ENCODE peak calls at places on chromosomes 3 and 15, in four cellular contexts. One of them, this sample, is unnamed.

GRCh38 chr15:99104788-99105515 is at the start of gene SYNM:
- DNase-seq in tibial nerve: peak
- DNase-seq in endodermal cell: peak
- DNase-seq in CD4-positive, alpha-beta T cell: no peak
- DNase-seq in this sample: peak

GRCh38 chr3:54188176-54188791 is 65.9 kb downstream of the CACNA2D3 start:
- DNase-seq in CD4-positive, alpha-beta T cell: no peak
- DNase-seq in tibial nerve: no peak
- DNase-seq in endodermal cell: peak
- DNase-seq in this sample: no peak

GRCh38 chr3:106130384-106131084 is 261.7 kb upstream of the CBLB start:
- DNase-seq in tibial nerve: no peak
- DNase-seq in endodermal cell: no peak
- DNase-seq in CD4-positive, alpha-beta T cell: no peak
- DNase-seq in this sample: no peak

GRCh38 chr15:99305761-99306505 is 54.7 kb downstream of the LRRC28 start:
- DNase-seq in endodermal cell: no peak
- DNase-seq in CD4-positive, alpha-beta T cell: no peak
- DNase-seq in tibial nerve: peak
- DNase-seq in this sample: no peak

GRCh38 chr15:74525946-74526345 is 15.1 kb upstream of the ARID3B start:
- DNase-seq in tibial nerve: no peak
- DNase-seq in CD4-positive, alpha-beta T cell: no peak
- DNase-seq in endodermal cell: no peak
- DNase-seq in this sample: no peak

GRCh38 chr3:173938159-173938558 is 540.6 kb downstream of the NLGN1 start:
- DNase-seq in CD4-positive, alpha-beta T cell: no peak
- DNase-seq in endodermal cell: no peak
- DNase-seq in tibial nerve: no peak
- DNase-seq in this sample: no peak

GRCh38 chr3:129656659-129657247 is 50.3 kb upstream of the PLXND1 start:
- DNase-seq in endodermal cell: no peak
- DNase-seq in tibial nerve: no peak
- DNase-seq in CD4-positive, alpha-beta T cell: no peak
- DNase-seq in this sample: no peak

GRCh38 chr15:90496791-90497190 is 32.9 kb upstream of the CRTC3 start:
- DNase-seq in CD4-positive, alpha-beta T cell: no peak
- DNase-seq in tibial nerve: no peak
- DNase-seq in endodermal cell: no peak
- DNase-seq in this sample: no peak

GRCh38 chr3:36738701-36739100 is 25.7 kb downstream of the DCLK3 start:
- DNase-seq in CD4-positive, alpha-beta T cell: no peak
- DNase-seq in endodermal cell: no peak
- DNase-seq in tibial nerve: no peak
- DNase-seq in this sample: no peak

GRCh38 chr15:78064544-78064943 is 13.0 kb downstream of the TBC1D2B start:
- DNase-seq in tibial nerve: no peak
- DNase-seq in CD4-positive, alpha-beta T cell: no peak
- DNase-seq in endodermal cell: no peak
- DNase-seq in this sample: no peak

GRCh38 chr15:49883121-49883520 is 235.9 kb downstream of the ATP8B4 start:
- DNase-seq in CD4-positive, alpha-beta T cell: no peak
- DNase-seq in tibial nerve: no peak
- DNase-seq in endodermal cell: no peak
- DNase-seq in this sample: no peak

GRCh38 chr3:69588170-69588569 is 151.1 kb upstream of the MITF start:
- DNase-seq in endodermal cell: no peak
- DNase-seq in CD4-positive, alpha-beta T cell: no peak
- DNase-seq in tibial nerve: no peak
- DNase-seq in this sample: no peak

GRCh38 chr3:59496250-59496649 is 446.4 kb upstream of the CFAP20DC start:
- DNase-seq in CD4-positive, alpha-beta T cell: no peak
- DNase-seq in tibial nerve: no peak
- DNase-seq in endodermal cell: no peak
- DNase-seq in this sample: no peak

GRCh38 chr15:101168898-101169297 is 83.0 kb downstream of the CHSY1 start:
- DNase-seq in endodermal cell: no peak
- DNase-seq in CD4-positive, alpha-beta T cell: no peak
- DNase-seq in tibial nerve: no peak
- DNase-seq in this sample: no peak

GRCh38 chr15:101165905-101166471 is 85.9 kb downstream of the CHSY1 start:
- DNase-seq in tibial nerve: no peak
- DNase-seq in CD4-positive, alpha-beta T cell: no peak
- DNase-seq in endodermal cell: no peak
- DNase-seq in this sample: no peak

GRCh38 chr15:101168463-101168824 is 83.4 kb downstream of the CHSY1 start:
- DNase-seq in CD4-positive, alpha-beta T cell: no peak
- DNase-seq in endodermal cell: no peak
- DNase-seq in tibial nerve: no peak
- DNase-seq in this sample: no peak

GRCh38 chr15:101167791-101168462 is 83.9 kb downstream of the CHSY1 start:
- DNase-seq in tibial nerve: peak
- DNase-seq in CD4-positive, alpha-beta T cell: no peak
- DNase-seq in endodermal cell: no peak
- DNase-seq in this sample: peak

GRCh38 chr15:101167366-101167790 is 84.5 kb downstream of the CHSY1 start:
- DNase-seq in endodermal cell: no peak
- DNase-seq in CD4-positive, alpha-beta T cell: no peak
- DNase-seq in tibial nerve: no peak
- DNase-seq in this sample: no peak
- H3K27ac ChIP-seq in endodermal cell: no peak
- H3K27ac ChIP-seq in CD4-positive, alpha-beta T cell: no peak
- H3K27ac ChIP-seq in tibial nerve: no peak
- H3K27ac ChIP-seq in this sample: peak

GRCh38 chr3:33100229-33100628 is 3.3 kb upstream of the GLB1 start:
- DNase-seq in CD4-positive, alpha-beta T cell: no peak
- DNase-seq in endodermal cell: no peak
- DNase-seq in tibial nerve: no peak
- DNase-seq in this sample: no peak

GRCh38 chr3:33099109-33099645 is 2.2 kb upstream of the GLB1 start:
- DNase-seq in tibial nerve: no peak
- DNase-seq in endodermal cell: no peak
- DNase-seq in CD4-positive, alpha-beta T cell: no peak
- DNase-seq in this sample: no peak

GRCh38 chr3:33103034-33103433 is 6.1 kb upstream of the GLB1 start:
- DNase-seq in endodermal cell: no peak
- DNase-seq in CD4-positive, alpha-beta T cell: no peak
- DNase-seq in tibial nerve: no peak
- DNase-seq in this sample: no peak

GRCh38 chr3:33096103-33096868 is 660 bp downstream of the GLB1 start:
- DNase-seq in tibial nerve: peak
- DNase-seq in endodermal cell: peak
- DNase-seq in CD4-positive, alpha-beta T cell: peak
- DNase-seq in this sample: peak

DNA sequence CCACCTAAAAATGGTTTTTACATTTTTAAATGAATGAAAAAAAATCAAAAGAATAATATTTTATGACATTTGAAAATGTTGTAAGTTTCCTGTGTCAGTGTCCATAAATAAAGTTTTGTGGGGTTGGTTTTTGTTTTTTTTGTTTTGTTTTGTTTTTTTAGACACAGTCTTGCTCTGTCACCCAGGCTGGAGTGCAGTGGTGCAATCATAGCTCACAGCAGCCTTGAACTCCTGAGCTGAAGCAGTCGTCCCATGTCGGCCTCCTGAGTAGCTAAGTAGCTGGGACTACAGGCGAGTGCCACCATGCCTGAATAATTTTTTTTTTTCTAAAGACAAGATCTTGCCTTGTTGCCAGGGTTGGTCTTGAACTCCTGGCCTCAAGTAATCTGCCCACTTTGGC is 2.8 kb upstream of the GLB1 start:
- DNase-seq in tibial nerve: no peak
- DNase-seq in endodermal cell: no peak
- DNase-seq in CD4-positive, alpha-beta T cell: no peak
- DNase-seq in this sample: no peak
- H3K27ac ChIP-seq in tibial nerve: no peak
- H3K27ac ChIP-seq in endodermal cell: no peak
- H3K27ac ChIP-seq in CD4-positive, alpha-beta T cell: no peak
- H3K27ac ChIP-seq in this sample: no peak

DNA sequence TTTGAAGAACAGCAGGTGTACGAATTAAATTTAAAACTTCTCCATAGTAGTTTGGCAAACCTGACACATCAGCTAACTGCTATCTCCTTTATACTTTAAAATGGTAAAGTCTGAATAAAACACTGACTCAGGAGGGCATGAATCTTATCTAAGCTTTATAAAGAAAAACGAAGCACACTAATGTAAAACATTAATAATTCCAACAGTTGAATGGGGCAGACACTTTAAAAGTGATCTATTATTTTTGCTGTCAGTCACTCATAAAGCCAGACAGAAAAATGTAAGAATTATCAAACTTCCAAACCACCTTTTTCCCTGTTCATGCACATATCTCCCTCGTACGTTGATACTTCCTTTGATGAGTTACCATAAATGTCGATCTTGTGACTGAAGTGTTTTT is 2.6 kb downstream of the ARF4 start:
- DNase-seq in CD4-positive, alpha-beta T cell: no peak
- DNase-seq in endodermal cell: no peak
- DNase-seq in tibial nerve: no peak
- DNase-seq in this sample: no peak
- H3K27ac ChIP-seq in CD4-positive, alpha-beta T cell: no peak
- H3K27ac ChIP-seq in endodermal cell: no peak
- H3K27ac ChIP-seq in tibial nerve: no peak
- H3K27ac ChIP-seq in this sample: no peak

GRCh38 chr3:188220097-188220788 is 66.3 kb downstream of the LPP start:
- DNase-seq in endodermal cell: no peak
- DNase-seq in CD4-positive, alpha-beta T cell: no peak
- DNase-seq in tibial nerve: no peak
- DNase-seq in this sample: no peak

GRCh38 chr3:188219147-188219546 is 65.2 kb downstream of the LPP start:
- DNase-seq in endodermal cell: no peak
- DNase-seq in CD4-positive, alpha-beta T cell: no peak
- DNase-seq in tibial nerve: no peak
- DNase-seq in this sample: no peak

GRCh38 chr3:188218571-188218970 is 64.6 kb downstream of the LPP start:
- DNase-seq in tibial nerve: no peak
- DNase-seq in CD4-positive, alpha-beta T cell: no peak
- DNase-seq in endodermal cell: no peak
- DNase-seq in this sample: no peak

GRCh38 chr3:188223936-188224335 is 70.0 kb downstream of the LPP start:
- DNase-seq in endodermal cell: no peak
- DNase-seq in tibial nerve: no peak
- DNase-seq in CD4-positive, alpha-beta T cell: no peak
- DNase-seq in this sample: no peak

GRCh38 chr3:188220988-188221818 is 67.2 kb downstream of the LPP start:
- DNase-seq in endodermal cell: no peak
- DNase-seq in tibial nerve: peak
- DNase-seq in CD4-positive, alpha-beta T cell: no peak
- DNase-seq in this sample: no peak
- H3K27ac ChIP-seq in endodermal cell: no peak
- H3K27ac ChIP-seq in tibial nerve: peak
- H3K27ac ChIP-seq in CD4-positive, alpha-beta T cell: no peak
- H3K27ac ChIP-seq in this sample: no peak

This sample was measured in substantia nigra.